ENCODE peak calls at places on chromosomes 12 and 14, in four cellular contexts. E is A549, U is cardiac fibroblast, J is NB4. Q is an unnamed sample.

GRCh38 chr12:111193067-111193466 is 175.8 kb downstream of the PHETA1 start:
- DNase-seq in E (no peak), U (no peak), J (no peak), Q (no peak)

GRCh38 chr12:2856051-2856450 is 788 bp downstream of the TEX52 start:
- DNase-seq in E (no peak), J (peak), U (no peak), Q (no peak)

GRCh38 chr12:102964872-102965271 is 7.4 kb downstream of the ASCL1 start:
- DNase-seq in E (peak), U (no peak), J (no peak), Q (peak)

GRCh38 chr12:4115570-4115969 is 158.0 kb upstream of the CCND2 start:
- DNase-seq in E (no peak), U (no peak), J (no peak), Q (no peak)

GRCh38 chr12:72271401-72271740 is 799 bp upstream of the TRHDE start:
- DNase-seq in J (no peak), U (no peak), E (no peak), Q (no peak)

GRCh38 chr14:80213602-80214001 is 2.3 kb upstream of the DIO2 start:
- DNase-seq in U (peak), J (peak), E (peak), Q (peak)

GRCh38 chr12:56188786-56189335 is 422 bp downstream of the SMARCC2 start:
- DNase-seq in E (no peak), J (no peak), U (no peak), Q (peak)

GRCh38 chr12:109567296-109567695 is 6.0 kb downstream of the MMAB start:
- DNase-seq in U (no peak), E (no peak), J (no peak), Q (no peak)

GRCh38 chr14:59148334-59148900 is 40.0 kb upstream of the DAAM1 start:
- DNase-seq in U (no peak), E (no peak), J (no peak), Q (peak)

GRCh38 chr14:70278281-70278680 is 81.2 kb downstream of the COX16 start:
- DNase-seq in J (no peak), E (no peak), U (no peak), Q (no peak)

GRCh38 chr12:62726471-62726980 is 208.4 kb downstream of the PPM1H start:
- DNase-seq in U (peak), E (no peak), J (no peak), Q (no peak)

GRCh38 chr12:131615316-131616053 is 95.4 kb upstream of the SFSWAP start:
- DNase-seq in U (no peak), J (no peak), E (no peak), Q (no peak)

GRCh38 chr14:95255487-95255886 is 64.2 kb downstream of the CLMN start:
- DNase-seq in U (peak), J (peak), E (peak), Q (peak)

GRCh38 chr12:71652656-71653055 is 11.0 kb downstream of the ZFC3H1 start:
- DNase-seq in U (peak), J (no peak), E (no peak), Q (no peak)

GRCh38 chr12:53352331-53353258 is 16.4 kb upstream of the SP7 start:
- DNase-seq in J (peak), U (peak), E (peak), Q (peak)

GRCh38 chr12:45302621-45303020 is 86.7 kb downstream of the ANO6 start:
- DNase-seq in J (no peak), U (peak), E (no peak), Q (no peak)

GRCh38 chr12:27585739-27586265 is 61.8 kb downstream of the PPFIBP1 start:
- DNase-seq in J (peak), E (no peak), U (no peak), Q (no peak)

DNA sequence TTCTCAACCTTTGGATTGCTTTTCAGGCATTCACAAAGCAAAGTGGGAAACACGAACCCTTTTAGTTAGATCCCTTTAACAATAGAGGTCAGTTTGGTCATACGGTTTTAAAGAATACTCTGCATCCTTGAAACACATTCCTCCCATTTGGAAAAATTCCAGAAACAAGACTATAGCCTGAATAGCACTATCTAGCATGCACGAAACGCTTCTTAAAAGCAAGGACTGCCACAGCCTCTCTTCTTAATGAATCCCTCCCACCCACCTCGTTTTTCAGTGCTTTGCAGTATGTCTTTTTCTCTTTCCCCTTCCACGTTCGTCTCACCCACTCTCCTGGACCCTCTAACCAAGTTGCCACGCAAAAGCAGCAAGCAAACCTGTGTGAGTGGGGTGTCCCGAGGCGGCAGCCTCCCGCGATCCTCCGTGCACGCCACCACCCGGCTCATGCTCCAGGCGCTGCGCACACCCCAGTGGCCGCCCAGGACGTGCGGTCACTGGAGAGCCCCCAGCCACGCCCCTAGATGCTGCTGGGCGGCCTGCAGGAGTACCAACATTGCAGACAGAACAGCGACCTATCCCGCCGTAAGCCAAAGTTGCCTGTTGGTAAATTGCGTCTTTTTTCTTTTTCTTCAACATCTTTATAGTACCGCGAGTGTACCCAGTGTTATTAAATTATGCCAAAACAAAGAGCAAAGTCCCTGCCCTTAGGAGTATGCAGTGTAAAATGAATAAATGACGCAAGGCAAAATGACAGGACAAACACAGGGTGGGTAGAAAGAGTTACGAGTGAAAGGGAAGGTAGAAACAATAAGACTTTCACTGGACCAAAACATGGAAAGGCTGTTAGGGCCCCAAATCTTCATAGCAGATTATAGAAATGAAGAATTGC is at the start of gene SLC38A4:
- DNase-seq in J (no peak), U (peak), E (no peak), Q (no peak)
- TF ChIP-seq CTCF in J (no peak), U (peak), E (no peak), Q (no peak)

GRCh38 chr12:116590561-116590960 is 31.4 kb downstream of the MAP1LC3B2 start:
- DNase-seq in U (no peak), J (peak), E (peak), Q (no peak)
- TF ChIP-seq CTCF in U (no peak), J (peak), E (peak), Q (no peak)

GRCh38 chr12:7042847-7043246 is 17.7 kb upstream of the C1S start:
- DNase-seq in E (peak), U (peak), J (peak), Q (no peak)
- TF ChIP-seq CTCF in E (peak), U (peak), J (peak), Q (peak)

GRCh38 chr12:120317258-120318105 is 10.1 kb downstream of the PLA2G1B start:
- DNase-seq in J (peak), U (peak), E (peak), Q (peak)
- TF ChIP-seq CTCF in J (peak), U (peak), E (peak), Q (peak)

GRCh38 chr14:89386214-89386886 is 30.7 kb downstream of the FOXN3 start:
- DNase-seq in J (no peak), U (peak), E (no peak), Q (peak)

GRCh38 chr14:89387922-89388685 is 28.9 kb downstream of the FOXN3 start:
- DNase-seq in U (no peak), E (no peak), J (no peak), Q (no peak)

GRCh38 chr14:89391556-89391955 is 25.5 kb downstream of the FOXN3 start:
- DNase-seq in E (no peak), U (no peak), J (no peak), Q (no peak)

GRCh38 chr14:89391123-89391522 is 25.9 kb downstream of the FOXN3 start:
- DNase-seq in E (no peak), J (no peak), U (no peak), Q (no peak)

DNA sequence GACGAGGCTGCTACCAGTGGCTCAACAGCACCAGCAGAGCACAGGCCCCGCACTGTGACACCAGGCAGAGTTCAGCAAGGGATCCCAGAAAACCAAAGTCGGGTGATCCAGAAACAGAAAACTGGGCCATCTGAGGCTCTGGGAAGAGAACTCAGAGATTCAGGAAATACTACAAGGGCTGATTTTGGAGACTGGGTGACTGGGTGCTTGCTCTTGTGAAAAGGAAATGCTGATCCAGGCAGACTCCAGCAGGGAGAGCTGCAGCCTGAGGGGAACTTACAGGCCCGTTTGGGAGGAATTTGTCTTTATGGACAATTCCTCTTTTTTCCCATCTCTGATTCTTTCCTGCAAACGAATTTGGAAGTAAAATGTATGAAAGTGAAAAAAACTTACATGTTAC is 28.2 kb downstream of the FOXN3 start:
- DNase-seq in E (no peak), J (no peak), U (peak), Q (no peak)
- TF ChIP-seq CTCF in E (no peak), J (no peak), U (peak), Q (no peak)

GRCh38 chr14:105885561-105886320 is 359.4 kb downstream of the TMEM121 start:
- DNase-seq in E (no peak), J (no peak), U (no peak), Q (peak)
- TF ChIP-seq CTCF in E (no peak), J (no peak), U (no peak), Q (no peak)

GRCh38 chr12:124702736-124703135 is 135.3 kb upstream of the NCOR2 start:
- DNase-seq in J (no peak), E (no peak), U (no peak), Q (no peak)

GRCh38 chr12:124699878-124700277 is 132.5 kb upstream of the NCOR2 start:
- DNase-seq in J (no peak), E (no peak), U (no peak), Q (no peak)

GRCh38 chr12:124698211-124698997 is 131.0 kb upstream of the NCOR2 start:
- DNase-seq in E (no peak), J (no peak), U (peak), Q (no peak)

GRCh38 chr12:124698998-124699305 is 131.5 kb upstream of the NCOR2 start:
- DNase-seq in J (no peak), E (no peak), U (no peak), Q (no peak)

DNA sequence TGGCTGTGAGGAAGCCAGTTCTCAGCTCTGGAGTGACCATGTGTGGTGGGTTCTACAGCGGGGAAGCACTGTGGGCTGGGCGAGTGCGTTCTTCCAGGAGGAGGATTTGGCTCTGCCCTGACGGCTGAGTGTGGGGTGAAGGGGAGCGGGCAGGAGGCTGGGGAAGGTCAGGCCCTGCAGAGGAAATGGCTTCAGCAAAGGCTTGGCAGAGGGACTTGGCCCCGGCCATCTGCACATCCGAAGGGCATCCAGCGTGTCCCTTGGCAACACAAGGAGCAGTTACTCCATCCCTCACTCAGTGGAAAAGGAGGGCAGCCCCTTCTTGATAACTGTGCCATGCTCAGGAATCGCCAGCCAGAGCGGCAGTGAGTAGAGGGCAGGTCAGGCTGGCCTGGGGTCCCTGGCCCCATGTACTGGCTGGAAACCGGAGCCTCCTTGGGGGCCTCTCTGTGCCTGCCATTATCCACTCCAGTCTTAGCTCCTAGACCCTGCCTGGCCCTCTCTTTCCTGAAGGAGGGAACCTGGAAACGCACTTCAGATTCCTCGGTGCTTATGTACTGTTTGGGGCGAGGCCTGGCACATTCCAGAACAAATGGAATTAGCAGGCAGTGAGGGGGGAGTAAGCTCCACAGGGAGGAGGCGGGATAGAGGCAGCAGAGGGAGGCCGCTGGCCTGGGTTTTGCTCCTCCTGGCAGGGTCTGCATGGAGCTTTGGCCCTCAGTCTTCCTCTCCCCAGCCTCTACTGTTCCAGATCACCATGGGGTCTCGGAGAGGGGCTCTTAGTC is 133.6 kb upstream of the NCOR2 start:
- DNase-seq in U (peak), J (no peak), E (peak), Q (no peak)
- TF ChIP-seq CTCF in U (no peak), J (no peak), E (no peak), Q (no peak)

GRCh38 chr14:39763402-39763890 is 331.2 kb upstream of the FBXO33 start:
- DNase-seq in E (no peak), U (no peak), J (no peak), Q (no peak)

GRCh38 chr14:39768579-39768978 is 336.3 kb upstream of the FBXO33 start:
- DNase-seq in E (no peak), J (no peak), U (no peak), Q (no peak)

GRCh38 chr14:39762576-39763401 is 330.6 kb upstream of the FBXO33 start:
- DNase-seq in E (no peak), U (no peak), J (peak), Q (no peak)

GRCh38 chr14:39765676-39766075 is 333.4 kb upstream of the FBXO33 start:
- DNase-seq in E (no peak), U (no peak), J (no peak), Q (no peak)

DNA sequence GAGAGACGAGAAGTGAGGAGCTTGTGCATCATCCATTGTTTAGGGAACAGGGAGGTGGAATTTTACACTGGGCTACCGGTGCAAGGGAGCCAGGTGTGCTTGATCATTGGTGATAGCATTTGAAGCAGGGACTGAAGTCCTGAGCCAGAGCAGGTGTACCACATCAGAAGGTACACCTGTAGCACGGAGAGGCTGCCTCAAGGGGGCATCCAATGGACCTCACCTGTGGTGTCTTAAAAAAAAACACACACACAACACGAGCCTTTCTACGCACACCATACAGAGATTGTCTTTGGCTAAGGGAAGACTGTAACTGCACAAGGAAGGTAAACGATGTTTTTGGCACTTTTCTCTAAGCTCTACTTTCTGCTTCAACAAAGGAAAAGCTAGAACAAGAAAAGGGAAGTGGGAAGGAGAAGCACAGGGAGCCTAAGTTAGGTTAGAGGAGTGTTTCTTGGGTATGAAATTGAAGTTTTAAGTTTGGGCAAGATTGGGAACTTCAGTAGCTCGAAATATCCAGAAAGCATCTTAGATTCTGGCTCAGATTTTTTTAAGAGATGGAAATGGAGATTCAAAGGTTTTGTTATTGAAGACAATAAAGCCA is 334.3 kb upstream of the FBXO33 start:
- DNase-seq in J (no peak), E (no peak), U (no peak), Q (no peak)
- TF ChIP-seq CTCF in J (no peak), E (no peak), U (no peak), Q (no peak)

GRCh38 chr12:12397184-12397583 is 40.3 kb downstream of the BORCS5 start:
- DNase-seq in U (no peak), J (no peak), E (no peak), Q (no peak)

GRCh38 chr12:12396727-12397126 is 39.8 kb downstream of the BORCS5 start:
- DNase-seq in E (no peak), J (no peak), U (no peak), Q (no peak)

GRCh38 chr12:12399161-12399560 is 42.3 kb downstream of the BORCS5 start:
- DNase-seq in U (no peak), E (no peak), J (no peak), Q (no peak)

GRCh38 chr12:12399906-12400305 is 43.0 kb downstream of the BORCS5 start:
- DNase-seq in J (no peak), E (no peak), U (no peak), Q (no peak)

GRCh38 chr12:12398026-12398859 is 41.4 kb downstream of the BORCS5 start:
- DNase-seq in U (peak), E (peak), J (peak), Q (no peak)
- TF ChIP-seq CTCF in U (no peak), E (peak), J (no peak), Q (no peak)